ENCODE peak calls at places on chromosomes 2 and 18, in seven cellular contexts. One of them, this sample, is unnamed.

GRCh38 chr2:72893594-72894319 is 6.5 kb downstream of the SPR start:
- DNase-seq in NCI-H2081: peak
- DNase-seq in NCI-H446 treated with DMSO at 0.1 percent for 48 hours: peak
- DNase-seq in nucleus accumbens: no peak
- DNase-seq in AG08396: peak
- DNase-seq in NCI-H460: peak
- DNase-seq in CD4-positive, CD25-positive, alpha-beta regulatory T cell: no peak
- DNase-seq in this sample: peak

GRCh38 chr2:188367164-188367563 is 75.5 kb downstream of the GULP1 start:
- DNase-seq in CD4-positive, CD25-positive, alpha-beta regulatory T cell: no peak
- DNase-seq in AG08396: no peak
- DNase-seq in NCI-H460: no peak
- DNase-seq in NCI-H446 treated with DMSO at 0.1 percent for 48 hours: no peak
- DNase-seq in NCI-H2081: peak
- DNase-seq in nucleus accumbens: no peak
- DNase-seq in this sample: no peak

GRCh38 chr18:36929601-36930000 is 100.7 kb downstream of the KIAA1328 start:
- DNase-seq in AG08396: no peak
- DNase-seq in CD4-positive, CD25-positive, alpha-beta regulatory T cell: no peak
- DNase-seq in NCI-H2081: no peak
- DNase-seq in nucleus accumbens: no peak
- DNase-seq in NCI-H460: no peak
- DNase-seq in NCI-H446 treated with DMSO at 0.1 percent for 48 hours: no peak
- DNase-seq in this sample: no peak

GRCh38 chr2:18883626-18884456 is 294.5 kb upstream of the NT5C1B start:
- DNase-seq in CD4-positive, CD25-positive, alpha-beta regulatory T cell: no peak
- DNase-seq in NCI-H446 treated with DMSO at 0.1 percent for 48 hours: no peak
- DNase-seq in nucleus accumbens: no peak
- DNase-seq in NCI-H2081: no peak
- DNase-seq in NCI-H460: peak
- DNase-seq in AG08396: peak
- DNase-seq in this sample: peak

GRCh38 chr2:62991605-62992004 is 59.0 kb upstream of the OTX1 start:
- DNase-seq in CD4-positive, CD25-positive, alpha-beta regulatory T cell: no peak
- DNase-seq in NCI-H460: no peak
- DNase-seq in NCI-H446 treated with DMSO at 0.1 percent for 48 hours: no peak
- DNase-seq in nucleus accumbens: no peak
- DNase-seq in AG08396: no peak
- DNase-seq in NCI-H2081: no peak
- DNase-seq in this sample: no peak

GRCh38 chr2:64645014-64645418 is 8.7 kb downstream of the SERTAD2 start:
- DNase-seq in NCI-H2081: peak
- DNase-seq in AG08396: peak
- DNase-seq in NCI-H460: peak
- DNase-seq in CD4-positive, CD25-positive, alpha-beta regulatory T cell: no peak
- DNase-seq in NCI-H446 treated with DMSO at 0.1 percent for 48 hours: no peak
- DNase-seq in nucleus accumbens: peak
- DNase-seq in this sample: peak

GRCh38 chr18:64119916-64120315 is 29.0 kb downstream of the LINC00305 start:
- DNase-seq in NCI-H446 treated with DMSO at 0.1 percent for 48 hours: no peak
- DNase-seq in NCI-H2081: peak
- DNase-seq in CD4-positive, CD25-positive, alpha-beta regulatory T cell: no peak
- DNase-seq in AG08396: no peak
- DNase-seq in NCI-H460: no peak
- DNase-seq in nucleus accumbens: no peak
- DNase-seq in this sample: no peak

GRCh38 chr18:7945882-7946281 is 378.8 kb downstream of the PTPRM start:
- DNase-seq in NCI-H2081: no peak
- DNase-seq in NCI-H460: no peak
- DNase-seq in CD4-positive, CD25-positive, alpha-beta regulatory T cell: no peak
- DNase-seq in AG08396: peak
- DNase-seq in nucleus accumbens: no peak
- DNase-seq in NCI-H446 treated with DMSO at 0.1 percent for 48 hours: no peak
- DNase-seq in this sample: peak

GRCh38 chr2:158967114-158967730 is 1.2 kb upstream of the TANC1 start:
- DNase-seq in NCI-H2081: no peak
- DNase-seq in NCI-H446 treated with DMSO at 0.1 percent for 48 hours: peak
- DNase-seq in CD4-positive, CD25-positive, alpha-beta regulatory T cell: no peak
- DNase-seq in AG08396: peak
- DNase-seq in nucleus accumbens: no peak
- DNase-seq in NCI-H460: no peak
- DNase-seq in this sample: no peak

GRCh38 chr2:143819190-143819735 is 690.0 kb downstream of the ARHGAP15 start:
- DNase-seq in NCI-H460: no peak
- DNase-seq in NCI-H2081: no peak
- DNase-seq in AG08396: no peak
- DNase-seq in CD4-positive, CD25-positive, alpha-beta regulatory T cell: no peak
- DNase-seq in nucleus accumbens: no peak
- DNase-seq in NCI-H446 treated with DMSO at 0.1 percent for 48 hours: no peak
- DNase-seq in this sample: no peak

This sample was measured in IMR-90.